ENCODE peak calls at places on chromosomes 12 and 14, in four cellular contexts. N is sigmoid colon, I is H1, Q is HepG2. F is an unnamed sample.

GRCh38 chr12:94873368-94874085 is 130.0 kb downstream of the NDUFA12 start:
- DNase-seq in I (no peak), N (no peak), Q (no peak), F (peak; percentile 26)

GRCh38 chr14:68011629-68012028 is 192.1 kb downstream of the RAD51B start:
- DNase-seq in I (no peak), N (no peak), Q (no peak), F (no peak)

GRCh38 chr12:617304-617915 is 45.8 kb downstream of the NINJ2 start:
- DNase-seq in Q (peak; percentile 77), N (peak; percentile 87), I (no peak), F (peak; percentile 53)

GRCh38 chr12:52076811-52077210 is 2.7 kb upstream of the SMIM41 start:
- DNase-seq in N (no peak), Q (no peak), I (no peak), F (no peak)

GRCh38 chr12:96810057-96810456 is 97.0 kb upstream of the NEDD1 start:
- DNase-seq in N (no peak), I (no peak), Q (no peak), F (no peak)

GRCh38 chr12:122726056-122726558 is 4.5 kb downstream of the HCAR1 start:
- DNase-seq in Q (peak; percentile 69), N (no peak), I (peak; percentile 46), F (no peak)

GRCh38 chr12:6336859-6337744 is 4.8 kb downstream of the TNFRSF1A start:
- DNase-seq in I (no peak), N (no peak), Q (no peak), F (no peak)

GRCh38 chr12:52496590-52497071 is 3.6 kb upstream of the KRT6A start:
- DNase-seq in Q (no peak), N (no peak), I (no peak), F (peak; percentile 51)

GRCh38 chr14:68471029-68471963 is 321.6 kb downstream of the ZFP36L1 start:
- DNase-seq in I (peak; percentile 65), Q (no peak), N (no peak), F (no peak)

GRCh38 chr12:7940906-7941305 is 4.9 kb upstream of the SLC2A3 start:
- DNase-seq in Q (no peak), N (no peak), I (no peak), F (no peak)

GRCh38 chr12:32566663-32567634 is 112.2 kb upstream of the DNM1L start:
- DNase-seq in N (no peak), I (peak; percentile 13), Q (no peak), F (peak; percentile 37)

GRCh38 chr12:101670007-101670671 is 27.3 kb upstream of the CHPT1 start:
- DNase-seq in Q (peak; percentile 66), I (no peak), N (no peak), F (peak; percentile 44)

GRCh38 chr12:120110550-120111501 is 5.7 kb downstream of the RAB35 start:
- DNase-seq in N (peak; percentile 84), Q (no peak), I (no peak), F (no peak)

GRCh38 chr12:127162902-127163301 is 1104.1 kb upstream of the TMEM132C start:
- DNase-seq in Q (no peak), N (no peak), I (no peak), F (peak; percentile 20)

GRCh38 chr12:10184261-10184843 is 5.5 kb downstream of the TMEM52B start:
- DNase-seq in I (no peak), N (no peak), Q (no peak), F (no peak)

GRCh38 chr14:105120056-105120455 is 48.5 kb downstream of the JAG2 start:
- DNase-seq in Q (no peak), I (no peak), N (no peak), F (no peak)

GRCh38 chr12:94565683-94566082 is 84.7 kb downstream of the TMCC3 start:
- DNase-seq in I (no peak), Q (no peak), N (no peak), F (no peak)

GRCh38 chr12:97148941-97149559 is 242.0 kb downstream of the NEDD1 start:
- DNase-seq in N (no peak), Q (peak; percentile 56), I (peak; percentile 49), F (peak; percentile 57)

GRCh38 chr14:103085106-103086091 is 1.4 kb downstream of the LBHD2 start:
- DNase-seq in I (no peak), Q (no peak), N (no peak), F (no peak)

GRCh38 chr12:66500841-66501240 is 178.0 kb downstream of the GRIP1 start:
- DNase-seq in N (no peak), I (no peak), Q (no peak), F (no peak)

GRCh38 chr14:24843999-24844398 is 205.9 kb downstream of the STXBP6 start:
- DNase-seq in I (no peak), N (no peak), Q (no peak), F (no peak)

GRCh38 chr12:30152705-30153104 is 369.0 kb upstream of the TMTC1 start:
- DNase-seq in N (no peak), I (no peak), Q (no peak), F (no peak)

DNA sequence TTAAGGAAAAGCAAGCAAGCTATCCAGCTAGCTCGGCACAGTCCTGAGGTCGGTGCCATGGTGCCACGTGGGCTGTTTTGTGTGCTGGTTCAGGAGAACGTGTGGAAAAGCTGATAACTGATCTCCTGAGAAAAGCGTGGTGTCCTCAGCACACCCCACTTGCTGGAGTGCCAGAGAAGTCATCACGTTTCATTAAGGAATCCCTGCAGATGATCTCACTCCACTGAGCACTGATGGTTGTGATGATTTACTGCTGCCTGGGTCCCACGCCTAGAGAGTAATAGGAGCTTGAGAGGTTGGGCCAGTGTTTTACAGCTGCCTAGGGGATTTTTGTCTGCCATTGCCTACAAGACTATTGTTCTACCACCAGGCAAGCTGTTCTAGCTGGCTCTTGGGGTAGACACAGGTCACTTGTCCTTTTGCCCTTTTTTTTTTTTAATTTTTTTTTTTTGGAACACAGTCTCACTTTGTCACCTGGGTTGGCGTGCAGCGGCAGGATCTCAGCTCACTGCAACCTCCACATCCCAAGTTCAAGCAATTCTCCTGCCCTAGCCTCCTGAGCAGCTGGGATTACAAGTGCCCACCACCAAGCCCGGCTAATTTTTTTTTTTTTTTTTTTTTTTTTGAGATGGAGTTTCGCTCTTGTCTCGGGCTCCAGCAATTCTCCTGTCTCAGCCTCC is 42.3 kb upstream of the EVL start:
- DNase-seq in I (no peak), Q (no peak), N (peak; percentile 71), F (no peak)
- TF ChIP-seq EP300 in I (no peak), Q (no peak), N (no peak), F (no peak)

GRCh38 chr14:89473569-89473968 is 56.5 kb upstream of the FOXN3 start:
- DNase-seq in I (no peak), N (no peak), Q (no peak), F (no peak)

GRCh38 chr14:89465894-89466293 is 48.9 kb upstream of the FOXN3 start:
- DNase-seq in I (no peak), N (no peak), Q (no peak), F (no peak)

GRCh38 chr14:89466460-89466859 is 49.4 kb upstream of the FOXN3 start:
- DNase-seq in I (no peak), Q (no peak), N (no peak), F (no peak)

GRCh38 chr14:89466939-89467338 is 49.9 kb upstream of the FOXN3 start:
- DNase-seq in N (no peak), I (no peak), Q (no peak), F (no peak)

DNA sequence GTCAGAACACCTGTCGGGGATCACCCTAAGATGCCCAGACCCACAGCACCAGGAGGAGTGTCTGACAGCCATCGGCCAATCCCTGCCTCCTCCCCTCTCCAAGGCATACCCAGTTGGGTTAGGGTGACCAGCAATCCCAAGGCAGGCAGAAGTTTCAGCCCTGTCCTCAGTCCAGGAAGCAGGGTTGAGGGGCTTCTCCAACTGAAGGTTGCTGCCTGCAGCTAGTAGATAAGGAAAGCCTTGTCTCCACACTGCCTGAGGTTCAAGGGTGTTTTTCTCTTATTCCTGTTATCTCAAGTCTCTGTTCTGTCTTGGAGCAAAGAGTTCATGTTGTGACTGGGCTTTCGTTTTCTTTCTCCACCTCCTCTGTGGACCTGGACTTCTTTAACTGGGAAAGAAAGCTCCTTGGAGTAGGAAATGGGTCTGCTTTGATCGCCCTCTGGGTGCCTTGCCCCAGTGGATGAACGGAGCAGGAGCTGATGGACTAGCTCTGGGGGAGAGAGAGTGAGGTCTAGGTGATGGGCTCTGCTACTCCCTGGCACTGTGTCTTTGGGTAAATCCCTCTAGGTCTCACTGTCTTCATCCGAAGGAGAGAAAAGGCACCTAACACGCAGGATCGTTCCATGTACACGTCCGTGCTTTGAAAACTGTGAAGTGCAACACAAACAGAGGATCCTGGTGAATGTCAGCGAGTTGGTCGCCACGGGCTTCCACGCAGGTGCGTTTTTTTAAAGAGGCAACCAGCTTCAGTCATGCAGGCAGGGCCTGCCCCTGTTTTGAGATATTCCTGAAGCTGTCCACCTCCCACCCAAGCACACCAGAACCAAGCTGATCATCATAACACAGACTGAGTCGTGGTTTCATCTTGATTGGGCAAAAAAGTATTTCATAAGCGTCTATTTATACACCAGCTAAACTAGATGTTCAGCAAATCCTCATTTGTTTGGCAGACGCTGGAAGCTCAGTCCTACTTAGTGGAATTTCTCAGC is 52.5 kb upstream of the FOXN3 start:
- DNase-seq in Q (no peak), I (no peak), N (no peak), F (no peak)
- TF ChIP-seq EP300 in Q (no peak), I (no peak), N (no peak), F (no peak)

DNA sequence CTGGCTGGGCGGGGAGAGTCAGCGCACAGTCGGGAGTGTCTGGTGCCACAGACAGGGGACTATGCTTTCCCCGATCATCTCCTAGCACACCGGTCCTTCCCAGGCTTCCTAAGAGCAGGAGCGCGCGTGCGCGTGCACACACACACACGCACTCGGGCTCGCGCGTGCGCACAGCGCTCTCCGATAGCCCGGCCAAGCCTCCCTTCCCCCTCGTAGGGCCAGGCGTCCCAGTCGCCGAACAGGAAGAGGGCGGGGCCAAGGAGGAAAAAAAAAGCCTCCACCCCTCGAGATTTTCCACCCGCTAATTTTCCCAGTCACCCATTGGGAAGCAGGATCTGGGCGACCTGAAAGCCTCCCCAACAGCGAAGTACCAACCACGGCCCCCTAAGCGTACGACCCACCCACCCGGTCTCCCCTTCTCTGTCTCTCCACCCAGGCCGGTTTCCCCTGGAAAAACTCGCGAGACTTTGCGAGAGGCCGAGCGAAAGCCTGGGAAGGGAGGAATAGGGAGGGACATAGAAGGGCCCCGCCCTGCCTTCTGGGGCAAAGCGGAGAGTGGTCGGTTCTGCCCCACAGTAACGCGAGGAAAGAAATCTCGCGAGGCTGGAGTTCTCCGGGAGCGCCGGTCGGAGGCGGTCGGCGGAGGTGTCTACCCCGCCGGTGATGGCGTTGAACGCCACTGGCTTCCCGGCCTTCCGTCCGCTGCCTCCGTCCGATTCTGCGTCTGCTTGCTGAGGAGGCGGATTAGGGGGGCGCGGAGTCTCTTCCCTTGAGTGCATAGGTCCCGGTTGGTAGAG is at the start of the genes FGFR1OP2 and INTS13:
- DNase-seq in Q (peak; percentile 98), I (peak; percentile 90), N (peak; percentile 100), F (peak; percentile 99)
- TF ChIP-seq EP300 in Q (no peak), I (no peak), N (peak; percentile 79), F (no peak)

GRCh38 chr14:81430284-81430683 is 30.2 kb upstream of the STON2 start:
- DNase-seq in N (no peak), Q (no peak), I (no peak), F (no peak)

GRCh38 chr14:81433378-81433777 is 33.3 kb upstream of the STON2 start:
- DNase-seq in I (no peak), Q (no peak), N (no peak), F (no peak)

GRCh38 chr14:81435048-81435577 is 35.0 kb upstream of the STON2 start:
- DNase-seq in Q (no peak), I (no peak), N (no peak), F (no peak)

GRCh38 chr14:81434230-81434629 is 34.1 kb upstream of the STON2 start:
- DNase-seq in N (no peak), Q (no peak), I (no peak), F (no peak)

DNA sequence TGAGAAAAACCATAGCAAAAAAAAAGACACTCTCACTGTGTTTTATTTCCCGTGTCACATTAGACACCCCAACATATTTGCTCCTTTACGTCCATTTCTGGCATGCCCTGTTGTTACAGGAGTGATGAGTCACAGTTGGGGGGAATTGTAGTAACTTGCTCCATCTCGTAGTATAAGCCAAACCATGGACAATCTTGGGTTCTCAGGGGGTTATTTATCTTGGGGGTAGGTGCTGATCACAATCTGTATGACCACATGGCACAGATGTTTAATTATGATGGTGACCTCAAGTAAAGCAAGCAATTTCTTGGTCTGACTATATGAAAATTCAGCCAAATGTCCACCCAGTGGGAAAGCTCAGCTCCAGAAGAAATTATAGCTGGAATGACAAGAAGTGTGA is 32.0 kb upstream of the STON2 start:
- DNase-seq in Q (no peak), I (no peak), N (no peak), F (no peak)
- TF ChIP-seq EP300 in Q (no peak), I (no peak), N (no peak), F (no peak)

F was measured in A549.